ENCODE peak calls at places on chromosomes 7 and 10, in seven cellular contexts. Q is stimulated activated naive CD8-positive, alpha-beta T cell treated with anti-CD3 and anti-CD28 coated beads, Interleukin-15, Interleukin-2, amounts not matched to agents 100 U/mL and 50 U/mL, for 24 hours; Z is Right ventricle myocardium superior; C is mucosa of gallbladder; O is hippocampal formation; F is activated T-helper 1 cell treated with anti-CD3 and anti-CD28 coated beads, Interleukin-2, amount 50 U/mL, for 16 hours; X is T1000. N is an unnamed sample.

GRCh38 chr7:3157541-3158287 is 114.0 kb upstream of the CARD11 start:
- DNase-seq in Q (no peak), Z (no peak), C (no peak), O (no peak), F (no peak), X (no peak), N (no peak)

GRCh38 chr7:73876361-73876760 is 15.4 kb downstream of the TMEM270 start:
- DNase-seq in Q (no peak), Z (no peak), C (no peak), O (no peak), F (no peak), X (no peak), N (no peak)

GRCh38 chr7:83976302-83976701 is 218.3 kb downstream of the SEMA3A start:
- DNase-seq in Q (no peak), Z (no peak), C (no peak), O (no peak), F (no peak), X (no peak), N (no peak)

GRCh38 chr7:32511791-32512190 is 16.5 kb downstream of the AVL9 start:
- DNase-seq in Q (no peak), Z (no peak), C (no peak), O (no peak), F (no peak), X (no peak), N (no peak)

GRCh38 chr10:123272171-123272570 is 118.0 kb downstream of the BUB3 start:
- DNase-seq in Q (no peak), Z (no peak), C (no peak), O (no peak), F (no peak), X (no peak), N (no peak)

GRCh38 chr10:47238331-47239095 is 61.5 kb upstream of the GDF10 start:
- DNase-seq in Q (no peak), Z (no peak), C (no peak), O (no peak), F (no peak), X (no peak), N (no peak)

GRCh38 chr10:8039323-8039922 is 15.1 kb upstream of the GATA3 start:
- DNase-seq in Q (no peak), Z (no peak), C (no peak), O (no peak), F (no peak), X (no peak), N (no peak)

GRCh38 chr10:62082729-62083412 is 181.4 kb downstream of the ARID5B start:
- DNase-seq in Q (no peak), Z (no peak), C (no peak), O (no peak), F (no peak), X (no peak), N (no peak)

GRCh38 chr7:35253680-35254495 is at the start of gene TBX20:
- DNase-seq in Q (peak), Z (peak), C (peak), O (no peak), F (no peak), X (no peak), N (peak)

GRCh38 chr7:50706469-50706937 is 76.2 kb downstream of the GRB10 start:
- DNase-seq in Q (no peak), Z (no peak), C (no peak), O (no peak), F (no peak), X (no peak), N (no peak)

GRCh38 chr10:24703700-24704099 is 20.0 kb downstream of the ARHGAP21 start:
- DNase-seq in Q (no peak), Z (no peak), C (no peak), O (no peak), F (no peak), X (no peak), N (no peak)

GRCh38 chr10:51468424-51468823 is 231.0 kb downstream of the CSTF2T start:
- DNase-seq in Q (no peak), Z (no peak), C (no peak), O (no peak), F (no peak), X (no peak), N (no peak)

GRCh38 chr7:39446546-39446945 is 119.7 kb upstream of the YAE1 start:
- DNase-seq in Q (no peak), Z (no peak), C (no peak), O (no peak), F (no peak), X (no peak), N (no peak)

GRCh38 chr7:28840515-28841125 is 117.5 kb downstream of the TRIL start:
- DNase-seq in Q (no peak), Z (no peak), C (no peak), O (no peak), F (no peak), X (no peak), N (no peak)

GRCh38 chr10:90988802-90989201 is 67.9 kb upstream of the ANKRD1 start:
- DNase-seq in Q (no peak), Z (peak), C (no peak), O (no peak), F (no peak), X (no peak), N (peak)

GRCh38 chr10:116664631-116665030 is 43.9 kb downstream of the PNLIPRP2 start:
- DNase-seq in Q (no peak), Z (no peak), C (no peak), O (no peak), F (no peak), X (no peak), N (no peak)

GRCh38 chr7:25028370-25028971 is 48.5 kb upstream of the OSBPL3 start:
- DNase-seq in Q (peak), Z (no peak), C (no peak), O (no peak), F (no peak), X (peak), N (no peak)

GRCh38 chr7:44973610-44974401 is 5.0 kb downstream of the MYO1G start:
- DNase-seq in Q (peak), Z (peak), C (no peak), O (no peak), F (peak), X (no peak), N (peak)

GRCh38 chr7:51344406-51344805 is 27.8 kb upstream of the COBL start:
- DNase-seq in Q (no peak), Z (no peak), C (peak), O (no peak), F (no peak), X (no peak), N (no peak)

GRCh38 chr10:84334806-84335205 is 6.4 kb downstream of the CCSER2 start:
- DNase-seq in Q (no peak), Z (no peak), C (no peak), O (no peak), F (no peak), X (no peak), N (no peak)

GRCh38 chr10:71940752-71941151 is 23.4 kb upstream of the CHST3 start:
- DNase-seq in Q (no peak), Z (no peak), C (no peak), O (no peak), F (no peak), X (no peak), N (no peak)

GRCh38 chr7:56007167-56007652 is 42.8 kb downstream of the NIPSNAP2 start:
- DNase-seq in Q (no peak), Z (no peak), C (no peak), O (no peak), F (no peak), X (no peak), N (no peak)

GRCh38 chr7:17679427-17679826 is 260.9 kb downstream of the SNX13 start:
- DNase-seq in Q (no peak), Z (peak), C (no peak), O (no peak), F (no peak), X (peak), N (peak)

GRCh38 chr7:130887182-130888016 is 153.4 kb upstream of the KLF14 start:
- DNase-seq in Q (no peak), Z (no peak), C (no peak), O (no peak), F (no peak), X (no peak), N (no peak)